ENCODE peak calls at places on chromosomes 16 and 17, in five cellular contexts. Y is lung; P is CD4-positive, alpha-beta memory T cell; U is GM23338; S is neuronal stem cell. T is an unnamed sample.

GRCh38 chr16:28903344-28904042 is 21.5 kb downstream of the RABEP2 start:
- DNase-seq in Y (no peak), P (no peak), U (no peak), S (no peak), T (no peak)

GRCh38 chr16:14497245-14498082 is 132.6 kb downstream of the PARN start:
- DNase-seq in Y (no peak), P (no peak), U (no peak), S (peak; percentile 17), T (no peak)

GRCh38 chr17:14580494-14580893 is 279.6 kb downstream of the HS3ST3B1 start:
- DNase-seq in Y (no peak), P (no peak), U (no peak), S (no peak), T (no peak)

GRCh38 chr17:49450735-49451134 is 36.1 kb upstream of the PHB1 start:
- DNase-seq in Y (no peak), P (no peak), U (no peak), S (no peak), T (no peak)

GRCh38 chr17:29005936-29006438 is at the start of gene SEZ6:
- DNase-seq in Y (peak; percentile 67), P (peak; percentile 53), U (peak; percentile 95), S (peak; percentile 84), T (peak; percentile 3)

GRCh38 chr17:49360796-49361128 is 1.3 kb downstream of the ZNF652 start:
- DNase-seq in Y (no peak), P (no peak), U (no peak), S (no peak), T (no peak)

GRCh38 chr16:58022601-58023371 is 2.8 kb upstream of the MMP15 start:
- DNase-seq in Y (peak; percentile 78), P (no peak), U (peak; percentile 29), S (no peak), T (no peak)

GRCh38 chr17:32355649-32356377 is 5.9 kb downstream of the ZNF207 start:
- DNase-seq in Y (no peak), P (no peak), U (no peak), S (no peak), T (no peak)

GRCh38 chr17:13230908-13231307 is 213.1 kb upstream of the ELAC2 start:
- DNase-seq in Y (no peak), P (no peak), U (peak; percentile 12), S (no peak), T (no peak)

GRCh38 chr17:49817993-49818392 is 29.5 kb downstream of the KAT7 start:
- DNase-seq in Y (no peak), P (peak; percentile 79), U (no peak), S (no peak), T (peak; percentile 30)

GRCh38 chr16:51565149-51565548 is 414.1 kb upstream of the SALL1 start:
- DNase-seq in Y (no peak), P (no peak), U (no peak), S (no peak), T (no peak)

GRCh38 chr16:56617212-56618085 is 8.1 kb upstream of the MT1E start:
- DNase-seq in Y (peak; percentile 81), P (no peak), U (peak; percentile 70), S (no peak), T (no peak)

GRCh38 chr16:46638947-46639925 is 18.1 kb upstream of the SHCBP1 start:
- DNase-seq in Y (no peak), P (no peak), U (no peak), S (no peak), T (no peak)

GRCh38 chr17:77445030-77445907 is 304.5 kb downstream of the SEC14L1 start:
- DNase-seq in Y (no peak), P (peak; percentile 95), U (no peak), S (no peak), T (peak; percentile 78)

GRCh38 chr17:77442976-77443742 is 302.4 kb downstream of the SEC14L1 start:
- DNase-seq in Y (no peak), P (no peak), U (no peak), S (no peak), T (no peak)

GRCh38 chr17:77443743-77444260 is 303.0 kb downstream of the SEC14L1 start:
- DNase-seq in Y (no peak), P (no peak), U (no peak), S (no peak), T (no peak)

GRCh38 chr17:77445908-77446535 is 305.3 kb downstream of the SEC14L1 start:
- DNase-seq in Y (no peak), P (peak; percentile 80), U (no peak), S (no peak), T (no peak)

DNA sequence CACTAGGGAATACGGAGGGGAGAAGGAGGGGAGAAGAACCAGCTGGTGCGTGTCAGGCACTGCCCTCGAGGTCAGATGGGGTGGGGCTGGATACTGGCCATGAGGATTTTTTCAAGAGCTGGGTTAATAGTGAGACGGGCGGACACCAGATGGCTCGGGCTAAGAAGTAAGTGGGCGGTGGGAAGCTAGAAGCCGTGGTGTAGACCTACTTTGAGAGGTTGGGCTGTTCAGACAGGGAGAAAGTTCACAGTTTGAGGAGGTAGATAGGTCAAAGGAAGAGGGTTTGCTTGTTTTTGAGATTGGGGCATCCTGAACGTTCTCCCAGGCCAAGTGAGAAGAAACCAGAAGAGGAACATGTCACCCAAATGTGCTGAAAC is 303.9 kb downstream of the SEC14L1 start:
- DNase-seq in Y (no peak), P (no peak), U (no peak), S (no peak), T (no peak)
- H3K4me1 ChIP-seq in Y (peaks cover 40% of the 10 kb centered on the region), P (peaks cover 100% of the 10 kb centered on the region), U (peaks cover 5% of the 10 kb centered on the region), S (peaks cover 22% of the 10 kb centered on the region), T (peaks cover 90% of the 10 kb centered on the region)

GRCh38 chr17:81132197-81132540 is 33.1 kb upstream of the PVALEF start:
- DNase-seq in Y (no peak), P (no peak), U (no peak), S (no peak), T (no peak)

GRCh38 chr17:81136366-81136765 is 28.9 kb upstream of the PVALEF start:
- DNase-seq in Y (no peak), P (no peak), U (no peak), S (no peak), T (no peak)

GRCh38 chr17:81132770-81133723 is 32.3 kb upstream of the PVALEF start:
- DNase-seq in Y (peak; percentile 54), P (no peak), U (no peak), S (no peak), T (no peak)

GRCh38 chr17:81135503-81136283 is 29.6 kb upstream of the PVALEF start:
- DNase-seq in Y (no peak), P (no peak), U (no peak), S (no peak), T (no peak)

GRCh38 chr17:81134064-81134781 is 31.1 kb upstream of the PVALEF start:
- DNase-seq in Y (no peak), P (no peak), U (no peak), S (no peak), T (no peak)
- H3K27ac ChIP-seq in Y (no peak overlapping the region), P (no peak overlapping the region), U (no peak overlapping the region), S (no peak overlapping the region), T (no peak overlapping the region)

GRCh38 chr17:81154961-81155360 is 10.3 kb upstream of the PVALEF start:
- DNase-seq in Y (no peak), P (peak; percentile 8), U (no peak), S (no peak), T (no peak)

GRCh38 chr17:81153340-81153803 is 11.9 kb upstream of the PVALEF start:
- DNase-seq in Y (no peak), P (peak; percentile 69), U (no peak), S (no peak), T (no peak)

GRCh38 chr17:81151039-81151677 is 14.1 kb upstream of the PVALEF start:
- DNase-seq in Y (no peak), P (peak; percentile 13), U (no peak), S (no peak), T (no peak)

GRCh38 chr17:81150379-81151038 is 14.8 kb upstream of the PVALEF start:
- DNase-seq in Y (peak; percentile 54), P (peak; percentile 8), U (no peak), S (no peak), T (no peak)

DNA sequence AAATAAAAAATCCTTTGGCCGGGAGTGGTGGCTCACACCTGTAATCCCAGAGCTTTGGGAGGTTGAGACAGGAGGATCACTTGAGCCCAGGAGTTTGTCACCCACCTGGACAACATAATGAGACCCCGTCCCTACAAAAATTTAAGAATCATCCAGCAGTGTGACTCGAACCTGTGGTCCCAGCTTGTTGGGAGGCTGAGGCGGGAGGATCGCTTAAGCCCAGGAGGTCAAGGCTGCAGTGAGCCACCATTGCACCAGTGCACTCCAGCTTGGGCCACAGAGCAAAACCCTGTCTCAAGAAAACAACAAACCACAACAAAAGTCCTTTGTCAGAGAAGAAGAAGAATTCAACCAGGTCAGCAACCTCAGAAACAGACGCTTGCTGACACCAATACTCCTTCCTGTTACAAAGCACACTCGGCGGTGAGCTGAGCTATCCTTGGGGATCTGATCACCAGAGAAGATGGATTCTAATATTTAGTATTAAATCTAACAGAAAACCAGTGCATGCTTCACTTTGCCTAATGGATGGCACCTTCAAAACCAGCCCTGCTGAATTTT is 12.9 kb upstream of the PVALEF start:
- DNase-seq in Y (no peak), P (peak; percentile 13), U (no peak), S (no peak), T (no peak)
- H3K4me1 ChIP-seq in Y (peaks cover 7% of the 10 kb centered on the region), P (no peaks in the 10 kb centered on the region), U (no peaks in the 10 kb centered on the region), S (no peaks in the 10 kb centered on the region), T (no peaks in the 10 kb centered on the region)

DNA sequence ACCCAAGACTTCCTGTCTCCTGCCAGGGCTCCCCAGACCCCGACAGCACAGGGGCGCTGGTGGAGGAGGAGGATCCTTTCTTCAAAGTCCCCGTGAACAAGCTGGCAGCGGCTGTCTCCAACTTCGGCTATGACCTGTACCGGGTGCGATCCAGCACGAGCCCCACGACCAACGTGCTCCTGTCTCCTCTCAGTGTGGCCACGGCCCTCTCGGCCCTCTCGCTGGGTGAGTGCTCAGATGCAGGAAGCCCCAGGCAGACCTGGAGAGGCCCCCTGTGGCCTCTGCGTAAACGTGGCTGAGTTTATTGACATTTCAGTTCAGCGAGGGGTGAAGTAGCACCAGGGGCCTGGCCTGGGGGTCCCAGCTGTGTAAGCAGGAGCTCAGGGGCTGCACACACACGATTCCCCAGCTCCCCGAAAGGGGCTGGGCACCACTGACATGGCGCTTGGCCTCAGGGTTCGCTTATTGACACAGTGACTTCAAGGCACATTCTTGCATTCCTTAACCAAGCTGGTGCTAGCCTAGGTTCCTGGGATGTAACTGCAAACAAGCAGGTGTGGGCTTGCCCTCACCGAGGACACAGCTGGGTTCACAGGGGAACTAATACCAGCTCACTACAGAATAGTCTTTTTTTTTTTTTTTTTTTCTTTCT is 8.1 kb downstream of the SERPINF1 start:
- DNase-seq in Y (no peak), P (no peak), U (peak; percentile 91), S (no peak), T (no peak)
- H3K27ac ChIP-seq in Y (peak overlapping the region; percentile 65), P (no peak overlapping the region), U (peak overlapping the region; percentile 85), S (no peak overlapping the region), T (peak overlapping the region; percentile 0)

GRCh38 chr17:64118452-64118979 is 11.4 kb downstream of the ERN1 start:
- DNase-seq in Y (peak; percentile 74), P (no peak), U (no peak), S (no peak), T (no peak)
- H3K4me1 ChIP-seq in Y (peaks cover 21% of the 10 kb centered on the region), P (peaks cover 86% of the 10 kb centered on the region), U (no peaks in the 10 kb centered on the region), S (no peaks in the 10 kb centered on the region), T (peaks cover 50% of the 10 kb centered on the region)

GRCh38 chr17:45441536-45442310 is 9.1 kb upstream of the ARHGAP27 start:
- DNase-seq in Y (no peak), P (no peak), U (no peak), S (no peak), T (no peak)
- H3K27ac ChIP-seq in Y (no peak overlapping the region), P (no peak overlapping the region), U (no peak overlapping the region), S (no peak overlapping the region), T (no peak overlapping the region)

GRCh38 chr17:42136654-42137051 is 14.0 kb downstream of the HSPB9 start:
- DNase-seq in Y (no peak), P (no peak), U (no peak), S (no peak), T (no peak)
- H3K4me1 ChIP-seq in Y (peaks cover 42% of the 10 kb centered on the region), P (peaks cover 69% of the 10 kb centered on the region), U (peaks cover 10% of the 10 kb centered on the region), S (peaks cover 4% of the 10 kb centered on the region), T (peaks cover 9% of the 10 kb centered on the region)

T was measured in effector memory CD4-positive, alpha-beta T cell.